ENCODE peak calls at places on chromosomes 11 and 22, in six cellular contexts. One of them, this sample, is unnamed.

GRCh38 chr22:19579113-19579811 is 55.1 kb upstream of the CLDN5 start:
- DNase-seq in HepG2: no peak
- DNase-seq in HCT116: no peak
- DNase-seq in K562: peak; percentile 43
- DNase-seq in H1: no peak
- DNase-seq in GM12878: no peak
- DNase-seq in this sample: no peak

GRCh38 chr22:43177479-43177878 is 9.5 kb downstream of the TTLL12 start:
- DNase-seq in HepG2: no peak
- DNase-seq in HCT116: no peak
- DNase-seq in K562: no peak
- DNase-seq in H1: no peak
- DNase-seq in GM12878: no peak
- DNase-seq in this sample: no peak

GRCh38 chr11:118572914-118573550 is 823 bp downstream of the ARCN1 start:
- DNase-seq in HepG2: peak; percentile 27
- DNase-seq in HCT116: peak; percentile 8
- DNase-seq in K562: peak; percentile 79
- DNase-seq in H1: no peak
- DNase-seq in GM12878: peak; percentile 15
- DNase-seq in this sample: no peak

GRCh38 chr11:355581-356458 is 13.5 kb upstream of the B4GALNT4 start:
- DNase-seq in HepG2: peak; percentile 90
- DNase-seq in HCT116: peak; percentile 65
- DNase-seq in K562: peak; percentile 87
- DNase-seq in H1: peak; percentile 66
- DNase-seq in GM12878: peak; percentile 49
- DNase-seq in this sample: peak; percentile 84

GRCh38 chr22:48845356-48845936 is 982.2 kb downstream of the BRD1 start:
- DNase-seq in HepG2: no peak
- DNase-seq in HCT116: no peak
- DNase-seq in K562: no peak
- DNase-seq in H1: no peak
- DNase-seq in GM12878: no peak
- DNase-seq in this sample: no peak

GRCh38 chr11:68994161-68994890 is 13.5 kb upstream of the MRGPRD start:
- DNase-seq in HepG2: no peak
- DNase-seq in HCT116: no peak
- DNase-seq in K562: no peak
- DNase-seq in H1: no peak
- DNase-seq in GM12878: no peak
- DNase-seq in this sample: no peak

GRCh38 chr22:37314315-37315046 is 32.2 kb downstream of the CYTH4 start:
- DNase-seq in HepG2: no peak
- DNase-seq in HCT116: no peak
- DNase-seq in K562: no peak
- DNase-seq in H1: no peak
- DNase-seq in GM12878: no peak
- DNase-seq in this sample: no peak

GRCh38 chr11:73795925-73796632 is 8.4 kb downstream of the MRPL48 start:
- DNase-seq in HepG2: no peak
- DNase-seq in HCT116: no peak
- DNase-seq in K562: no peak
- DNase-seq in H1: no peak
- DNase-seq in GM12878: no peak
- DNase-seq in this sample: no peak

GRCh38 chr11:68792400-68792955 is 41.2 kb upstream of the TESMIN start:
- DNase-seq in HepG2: no peak
- DNase-seq in HCT116: no peak
- DNase-seq in K562: no peak
- DNase-seq in H1: no peak
- DNase-seq in GM12878: no peak
- DNase-seq in this sample: no peak

GRCh38 chr22:35549338-35549737 is 8.7 kb downstream of the RASD2 start:
- DNase-seq in HepG2: no peak
- DNase-seq in HCT116: no peak
- DNase-seq in K562: no peak
- DNase-seq in H1: no peak
- DNase-seq in GM12878: no peak
- DNase-seq in this sample: no peak

GRCh38 chr11:49995559-49995958 is 13.2 kb upstream of the OR4C12 start:
- DNase-seq in HepG2: peak; percentile 73
- DNase-seq in HCT116: peak; percentile 46
- DNase-seq in K562: peak; percentile 45
- DNase-seq in H1: no peak
- DNase-seq in GM12878: no peak
- DNase-seq in this sample: peak; percentile 80

GRCh38 chr22:42361523-42361922 is 70.7 kb downstream of the NFAM1 start:
- DNase-seq in HepG2: no peak
- DNase-seq in HCT116: no peak
- DNase-seq in K562: no peak
- DNase-seq in H1: no peak
- DNase-seq in GM12878: no peak
- DNase-seq in this sample: no peak

GRCh38 chr11:97770570-97770969 is 1250.2 kb upstream of the CNTN5 start:
- DNase-seq in HepG2: no peak
- DNase-seq in HCT116: no peak
- DNase-seq in K562: no peak
- DNase-seq in H1: no peak
- DNase-seq in GM12878: no peak
- DNase-seq in this sample: no peak

GRCh38 chr22:49183208-49183825 is 644.4 kb downstream of the BRD1 start:
- DNase-seq in HepG2: no peak
- DNase-seq in HCT116: no peak
- DNase-seq in K562: no peak
- DNase-seq in H1: no peak
- DNase-seq in GM12878: no peak
- DNase-seq in this sample: no peak

GRCh38 chr11:75509201-75509600 is 16.5 kb downstream of the GDPD5 start:
- DNase-seq in HepG2: no peak
- DNase-seq in HCT116: no peak
- DNase-seq in K562: no peak
- DNase-seq in H1: no peak
- DNase-seq in GM12878: no peak
- DNase-seq in this sample: no peak

GRCh38 chr11:130323452-130324448 is 9.0 kb upstream of the ZBTB44 start:
- DNase-seq in HepG2: no peak
- DNase-seq in HCT116: no peak
- DNase-seq in K562: no peak
- DNase-seq in H1: no peak
- DNase-seq in GM12878: no peak
- DNase-seq in this sample: no peak

GRCh38 chr11:93032580-93032979 is 63.1 kb downstream of the MTNR1B start:
- DNase-seq in HepG2: no peak
- DNase-seq in HCT116: no peak
- DNase-seq in K562: no peak
- DNase-seq in H1: no peak
- DNase-seq in GM12878: no peak
- DNase-seq in this sample: no peak

GRCh38 chr11:72141066-72141465 is 5.5 kb downstream of the FOLR3 start:
- DNase-seq in HepG2: no peak
- DNase-seq in HCT116: no peak
- DNase-seq in K562: no peak
- DNase-seq in H1: no peak
- DNase-seq in GM12878: no peak
- DNase-seq in this sample: no peak
- TF ChIP-seq ZNF274 in HepG2: no peak
- TF ChIP-seq ZNF274 in HCT116: no peak
- TF ChIP-seq ZNF274 in K562: no peak
- TF ChIP-seq ZNF274 in H1: no peak
- TF ChIP-seq ZNF274 in GM12878: no peak
- TF ChIP-seq ZNF274 in this sample: no peak

GRCh38 chr11:102422817-102423725 is 29.5 kb downstream of the TMEM123 start:
- DNase-seq in HepG2: no peak
- DNase-seq in HCT116: no peak
- DNase-seq in K562: no peak
- DNase-seq in H1: no peak
- DNase-seq in GM12878: no peak
- DNase-seq in this sample: no peak
- H3K36me3 ChIP-seq in HepG2: peaks cover 3% of the 10 kb centered on the region
- H3K36me3 ChIP-seq in HCT116: no peaks in the 10 kb centered on the region
- H3K36me3 ChIP-seq in K562: peaks cover 3% of the 10 kb centered on the region
- H3K36me3 ChIP-seq in H1: no peaks in the 10 kb centered on the region
- H3K36me3 ChIP-seq in GM12878: no peaks in the 10 kb centered on the region
- H3K36me3 ChIP-seq in this sample: no peaks in the 10 kb centered on the region

GRCh38 chr22:24007253-24008021 is 2.2 kb upstream of the GSTT4 start:
- DNase-seq in HepG2: no peak
- DNase-seq in HCT116: no peak
- DNase-seq in K562: no peak
- DNase-seq in H1: no peak
- DNase-seq in GM12878: no peak
- DNase-seq in this sample: no peak
- H3K4me1 ChIP-seq in HepG2: peaks cover 76% of the 10 kb centered on the region
- H3K4me1 ChIP-seq in HCT116: peaks cover 5% of the 10 kb centered on the region
- H3K4me1 ChIP-seq in K562: peaks cover 18% of the 10 kb centered on the region
- H3K4me1 ChIP-seq in H1: peaks cover 2% of the 10 kb centered on the region
- H3K4me1 ChIP-seq in GM12878: no peaks in the 10 kb centered on the region
- H3K4me1 ChIP-seq in this sample: peaks cover 4% of the 10 kb centered on the region

GRCh38 chr11:125431009-125431408 is 65.1 kb downstream of the FEZ1 start:
- DNase-seq in HepG2: no peak
- DNase-seq in HCT116: no peak
- DNase-seq in K562: no peak
- DNase-seq in H1: no peak
- DNase-seq in GM12878: no peak
- DNase-seq in this sample: no peak
- TF ChIP-seq ZNF274 in HepG2: no peak
- TF ChIP-seq ZNF274 in HCT116: no peak
- TF ChIP-seq ZNF274 in K562: no peak
- TF ChIP-seq ZNF274 in H1: no peak
- TF ChIP-seq ZNF274 in GM12878: no peak
- TF ChIP-seq ZNF274 in this sample: no peak

DNA sequence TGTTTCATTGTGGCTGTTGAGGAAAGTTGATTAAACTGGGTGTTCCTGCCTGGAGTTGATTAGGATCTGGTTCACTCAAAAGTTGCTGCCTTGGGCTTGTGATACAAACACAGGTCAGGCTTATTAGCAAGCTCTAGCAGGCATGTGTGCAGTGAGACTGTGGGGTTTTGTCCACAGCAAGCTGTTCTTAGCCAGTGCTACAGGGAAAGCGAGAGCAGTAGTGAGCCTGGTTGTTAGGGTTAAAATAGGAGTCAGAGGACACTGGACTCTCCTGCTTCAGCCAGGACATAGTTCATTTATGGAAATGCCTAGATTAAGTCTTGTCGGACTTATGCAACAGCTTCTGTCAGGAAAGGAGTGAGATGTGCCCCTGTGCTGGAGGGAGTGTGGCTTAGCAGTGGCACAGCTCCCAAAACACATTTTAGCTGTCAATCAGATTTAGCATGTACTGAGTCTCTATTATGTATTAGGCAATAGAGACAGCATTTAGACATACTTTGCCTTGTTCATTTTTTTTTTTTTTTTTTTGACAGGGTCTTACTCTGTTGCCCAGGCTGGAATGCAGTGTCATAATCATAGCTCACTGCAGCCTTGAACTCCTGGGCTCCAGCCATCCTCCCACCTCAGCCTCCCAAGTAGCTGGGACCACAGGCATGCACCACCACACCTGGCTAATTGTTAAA is 8.7 kb downstream of the SNRPD3 start:
- DNase-seq in HepG2: peak; percentile 70
- DNase-seq in HCT116: no peak
- DNase-seq in K562: no peak
- DNase-seq in H1: no peak
- DNase-seq in GM12878: no peak
- DNase-seq in this sample: no peak
- H3K36me3 ChIP-seq in HepG2: peaks cover 30% of the 10 kb centered on the region
- H3K36me3 ChIP-seq in HCT116: peaks cover 31% of the 10 kb centered on the region
- H3K36me3 ChIP-seq in K562: peaks cover 78% of the 10 kb centered on the region
- H3K36me3 ChIP-seq in H1: peaks cover 62% of the 10 kb centered on the region
- H3K36me3 ChIP-seq in GM12878: peaks cover 20% of the 10 kb centered on the region
- H3K36me3 ChIP-seq in this sample: peaks cover 78% of the 10 kb centered on the region

DNA sequence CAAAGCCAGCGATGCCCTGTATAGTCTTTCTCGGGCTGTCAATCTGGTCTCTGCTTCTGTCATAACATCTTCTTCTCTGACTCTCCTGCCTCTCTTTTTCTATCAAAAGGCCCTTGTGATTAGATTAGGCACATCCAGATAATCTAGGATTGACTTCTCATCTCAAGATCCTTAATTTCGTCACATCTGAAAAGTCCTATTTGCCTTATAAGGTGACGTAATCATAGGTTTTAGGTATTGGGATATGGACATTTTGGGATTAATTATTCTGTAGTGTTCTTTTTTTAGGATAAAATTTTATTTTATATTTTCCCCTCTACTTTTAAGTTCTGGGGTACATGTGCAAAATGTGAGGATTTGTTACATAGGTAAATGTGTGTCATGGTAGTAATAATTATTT is 480.8 kb upstream of the CCDC90B start:
- DNase-seq in HepG2: no peak
- DNase-seq in HCT116: no peak
- DNase-seq in K562: no peak
- DNase-seq in H1: no peak
- DNase-seq in GM12878: no peak
- DNase-seq in this sample: no peak
- H3K4me1 ChIP-seq in HepG2: no peaks in the 10 kb centered on the region
- H3K4me1 ChIP-seq in HCT116: no peaks in the 10 kb centered on the region
- H3K4me1 ChIP-seq in K562: no peaks in the 10 kb centered on the region
- H3K4me1 ChIP-seq in H1: no peaks in the 10 kb centered on the region
- H3K4me1 ChIP-seq in GM12878: no peaks in the 10 kb centered on the region
- H3K4me1 ChIP-seq in this sample: no peaks in the 10 kb centered on the region

DNA sequence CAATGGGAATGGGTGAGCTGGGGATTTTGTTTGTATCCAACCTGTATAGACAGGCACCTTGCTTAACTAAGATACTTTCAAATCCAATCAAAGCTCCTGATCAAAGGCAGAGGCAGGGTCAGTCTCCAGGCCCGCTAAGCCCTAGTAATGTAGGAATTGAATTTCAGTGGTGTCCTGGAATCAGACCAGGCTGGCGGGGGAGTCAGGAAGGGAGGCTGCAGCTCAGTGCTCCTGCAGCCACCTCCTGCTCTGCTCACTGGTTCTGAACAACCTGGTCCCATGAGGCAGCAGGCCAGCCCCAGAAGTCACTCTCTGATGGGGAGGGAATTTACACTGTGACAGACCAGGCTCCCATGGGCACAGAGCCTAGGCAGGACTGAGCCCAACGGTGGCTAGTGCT is 38.5 kb upstream of the GALNT18 start:
- DNase-seq in HepG2: no peak
- DNase-seq in HCT116: no peak
- DNase-seq in K562: no peak
- DNase-seq in H1: no peak
- DNase-seq in GM12878: no peak
- DNase-seq in this sample: no peak
- TF ChIP-seq ZNF274 in HepG2: no peak
- TF ChIP-seq ZNF274 in HCT116: no peak
- TF ChIP-seq ZNF274 in K562: no peak
- TF ChIP-seq ZNF274 in H1: no peak
- TF ChIP-seq ZNF274 in GM12878: no peak
- TF ChIP-seq ZNF274 in this sample: no peak